ENCODE peak calls at places on chromosomes 1 and 21, in five cellular contexts. M, D, J, K and W are unnamed samples. For H3K4me1, the result is how much of the 10 kb centered on the place peaks cover.

GRCh38 chr1:215606564-215607168 is 39.6 kb downstream of the KCTD3 start:
- DNase-seq in D (no peak), J (no peak), K (peak), M (no peak), W (no peak)

GRCh38 chr1:1006305-1007159 is 6.6 kb upstream of the HES4 start:
- DNase-seq in J (peak), D (no peak), M (no peak), K (no peak), W (no peak)

GRCh38 chr1:222546548-222547259 is 1.2 kb downstream of the HHIPL2 start:
- DNase-seq in J (no peak), M (no peak), K (peak), D (no peak), W (no peak)

GRCh38 chr1:205576011-205576410 is 55.8 kb downstream of the ELK4 start:
- DNase-seq in K (no peak), M (no peak), J (no peak), D (peak), W (no peak)

GRCh38 chr1:156664949-156665411 is 12.2 kb downstream of the NES start:
- DNase-seq in D (no peak), K (no peak), J (peak), M (no peak), W (no peak)

GRCh38 chr1:218349365-218350021 is 4.4 kb downstream of the TGFB2 start:
- DNase-seq in J (no peak), M (no peak), D (no peak), K (no peak), W (no peak)

GRCh38 chr1:202661136-202661845 is 49.0 kb downstream of the SYT2 start:
- DNase-seq in J (no peak), M (no peak), K (no peak), D (no peak), W (no peak)

GRCh38 chr21:42670884-42671283 is 17.5 kb downstream of the PDE9A start:
- DNase-seq in J (peak), D (no peak), K (no peak), M (no peak), W (no peak)

GRCh38 chr1:222224576-222224975 is 323.3 kb downstream of the HHIPL2 start:
- DNase-seq in K (peak), J (no peak), D (no peak), M (no peak), W (no peak)

GRCh38 chr1:194366705-194367104 is 1180.3 kb upstream of the B3GALT2 start:
- DNase-seq in D (no peak), M (no peak), K (no peak), J (no peak), W (no peak)

GRCh38 chr1:70518106-70518505 is 107.0 kb downstream of the CTH start:
- DNase-seq in K (no peak), M (no peak), J (no peak), D (no peak), W (no peak)

GRCh38 chr1:32769524-32770220 is 47.5 kb downstream of the YARS1 start:
- DNase-seq in D (no peak), M (peak), K (peak), J (peak), W (no peak)

GRCh38 chr1:170664828-170665617 is 1.1 kb downstream of the PRRX1 start:
- DNase-seq in J (peak), D (no peak), M (no peak), K (peak), W (no peak)

GRCh38 chr1:240232548-240232947 is 140.9 kb downstream of the FMN2 start:
- DNase-seq in D (no peak), M (no peak), J (no peak), K (no peak), W (no peak)

GRCh38 chr21:42833439-42833815 is 45.9 kb downstream of the WDR4 start:
- DNase-seq in J (no peak), K (no peak), D (peak), M (no peak), W (peak)

GRCh38 chr1:71677541-71677940 is 596.7 kb upstream of the ZRANB2 start:
- DNase-seq in K (no peak), D (no peak), J (no peak), M (no peak), W (no peak)

DNA sequence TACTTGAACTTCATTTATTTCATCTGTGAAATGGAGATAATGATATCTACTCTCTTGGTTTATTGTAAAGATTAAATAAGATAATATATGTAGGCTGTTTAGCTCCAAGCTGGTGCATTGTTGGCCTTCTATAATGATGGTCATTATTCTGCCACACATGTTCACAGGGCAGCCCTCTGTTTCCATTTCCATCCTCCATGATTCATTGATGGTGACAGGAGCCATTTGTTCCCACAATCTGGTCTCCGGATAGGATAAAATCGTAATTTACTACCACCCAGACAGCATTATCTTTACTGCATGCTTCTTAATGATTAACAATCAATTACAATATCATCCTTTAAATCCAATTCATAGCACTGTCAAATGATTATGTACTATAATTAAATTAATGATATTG is 596.2 kb upstream of the ZRANB2 start:
- DNase-seq in D (no peak), M (no peak), J (no peak), K (no peak), W (no peak)
- H3K4me1 ChIP-seq in D (under half), M (under half), J (under half), K (under half), W (under half)

GRCh38 chr1:227941509-227942020 is 6.2 kb downstream of the WNT9A start:
- DNase-seq in M (no peak), J (peak), D (peak), K (no peak), W (no peak)
- H3K4me1 ChIP-seq in M (under half), J (under half), D (under half), K (under half), W (under half)

GRCh38 chr1:30894508-30894973 is 14.0 kb downstream of the SDC3 start:
- DNase-seq in K (no peak), D (no peak), M (no peak), J (no peak), W (no peak)

GRCh38 chr1:30891223-30891552 is 17.4 kb downstream of the SDC3 start:
- DNase-seq in M (no peak), D (no peak), J (no peak), K (no peak), W (no peak)

GRCh38 chr1:30892251-30892650 is 16.3 kb downstream of the SDC3 start:
- DNase-seq in J (no peak), M (no peak), K (no peak), D (no peak), W (no peak)

GRCh38 chr1:30893776-30894507 is 14.6 kb downstream of the SDC3 start:
- DNase-seq in D (no peak), M (no peak), K (no peak), J (no peak), W (no peak)

GRCh38 chr1:30892671-30893073 is 15.9 kb downstream of the SDC3 start:
- DNase-seq in J (no peak), D (no peak), M (no peak), K (no peak), W (no peak)
- H3K4me1 ChIP-seq in J (under half), D (under half), M (half or more), K (under half), W (under half)

GRCh38 chr1:226132731-226133503 is 53.6 kb downstream of the ACBD3 start:
- DNase-seq in J (no peak), K (no peak), M (no peak), D (no peak), W (no peak)
- H3K4me1 ChIP-seq in J (under half), K (under half), M (under half), D (half or more), W (under half)

GRCh38 chr21:28426545-28426944 is 566.1 kb downstream of the LTN1 start:
- DNase-seq in D (no peak), K (no peak), J (no peak), M (no peak), W (no peak)
- H3K4me1 ChIP-seq in D (under half), K (under half), J (under half), M (under half), W (under half)

GRCh38 chr1:109986054-109986444 is 1.5 kb downstream of the AHCYL1 start:
- DNase-seq in M (no peak), J (no peak), K (no peak), D (no peak), W (no peak)
- H3K4me1 ChIP-seq in M (under half), J (under half), K (under half), D (half or more), W (under half)

GRCh38 chr1:212294983-212295382 is 9.8 kb downstream of the PPP2R5A start:
- DNase-seq in D (no peak), K (no peak), J (no peak), M (no peak), W (no peak)

GRCh38 chr1:212297338-212297737 is 12.1 kb downstream of the PPP2R5A start:
- DNase-seq in M (no peak), J (no peak), D (no peak), K (no peak), W (no peak)

GRCh38 chr1:212293579-212293978 is 8.4 kb downstream of the PPP2R5A start:
- DNase-seq in D (no peak), J (no peak), M (no peak), K (peak), W (no peak)

GRCh38 chr1:212292250-212292924 is 7.2 kb downstream of the PPP2R5A start:
- DNase-seq in K (no peak), M (no peak), J (no peak), D (no peak), W (no peak)

GRCh38 chr1:212295579-212295978 is 10.4 kb downstream of the PPP2R5A start:
- DNase-seq in J (no peak), D (no peak), K (no peak), M (no peak), W (no peak)
- H3K4me1 ChIP-seq in J (under half), D (under half), K (under half), M (under half), W (half or more)

GRCh38 chr1:114336360-114336759 is 174.6 kb downstream of the TRIM33 start:
- DNase-seq in K (no peak), J (no peak), D (no peak), M (no peak), W (no peak)

GRCh38 chr1:114335273-114335672 is 175.7 kb downstream of the TRIM33 start:
- DNase-seq in M (no peak), K (no peak), D (no peak), J (no peak), W (no peak)

GRCh38 chr1:114334297-114334696 is 176.7 kb downstream of the TRIM33 start:
- DNase-seq in K (no peak), M (no peak), J (no peak), D (no peak), W (no peak)

GRCh38 chr1:114331936-114332335 is 178.3 kb upstream of the SYT6 start:
- DNase-seq in D (no peak), J (no peak), K (no peak), M (no peak), W (no peak)

GRCh38 chr1:114333670-114334069 is 177.3 kb downstream of the TRIM33 start:
- DNase-seq in M (no peak), J (no peak), D (no peak), K (no peak), W (no peak)
- H3K4me1 ChIP-seq in M (under half), J (under half), D (under half), K (under half), W (half or more)